ENCODE peak calls at places on chromosomes 16 and 17, in seven cellular contexts. K is upper lobe of left lung, X is GM23338, L is prostate gland, S is sigmoid colon, M is HCT116, I is endothelial cell of umbilical vein. H is an unnamed sample.

GRCh38 chr16:8567355-8568230 is 22.7 kb downstream of the TMEM114 start:
- DNase-seq in K (no peak), X (peak), L (peak), S (peak), M (peak), I (peak), H (peak)

GRCh38 chr17:50764860-50765259 is 2.5 kb downstream of the ANKRD40CL start:
- DNase-seq in K (no peak), X (no peak), L (no peak), S (no peak), M (no peak), I (no peak), H (peak)

GRCh38 chr16:22641030-22641671 is 130.5 kb downstream of the NPIPB5 start:
- DNase-seq in K (no peak), X (peak), L (no peak), S (no peak), M (peak), I (peak), H (no peak)

GRCh38 chr16:75261590-75262078 is 10.2 kb upstream of the BCAR1 start:
- DNase-seq in K (no peak), X (no peak), L (no peak), S (no peak), M (no peak), I (no peak), H (no peak)

GRCh38 chr17:40451420-40451819 is 8.2 kb downstream of the IGFBP4 start:
- DNase-seq in K (no peak), X (no peak), L (no peak), S (peak), M (no peak), I (no peak), H (no peak)

GRCh38 chr17:81097134-81097942 is 62.4 kb downstream of the BAIAP2 start:
- DNase-seq in K (peak), X (peak), L (peak), S (peak), M (peak), I (peak), H (peak)

GRCh38 chr17:13495423-13495822 is 106.3 kb downstream of the HS3ST3A1 start:
- DNase-seq in K (no peak), X (no peak), L (no peak), S (no peak), M (no peak), I (no peak), H (no peak)

GRCh38 chr17:49290690-49291326 is 60.2 kb upstream of the PHOSPHO1 start:
- DNase-seq in K (no peak), X (peak), L (no peak), S (no peak), M (peak), I (peak), H (no peak)

GRCh38 chr16:28098959-28099945 is 35.7 kb upstream of the GSG1L start:
- DNase-seq in K (peak), X (no peak), L (no peak), S (no peak), M (no peak), I (no peak), H (no peak)

GRCh38 chr16:30850246-30850645 is 43.6 kb downstream of the BCL7C start:
- DNase-seq in K (no peak), X (no peak), L (no peak), S (no peak), M (no peak), I (no peak), H (no peak)

GRCh38 chr17:77473615-77474226 is 333.0 kb downstream of the SEC14L1 start:
- DNase-seq in K (no peak), X (no peak), L (no peak), S (no peak), M (peak), I (no peak), H (no peak)

GRCh38 chr17:64779344-64780095 is 117.4 kb upstream of the SMURF2 start:
- DNase-seq in K (peak), X (peak), L (no peak), S (no peak), M (no peak), I (no peak), H (no peak)

GRCh38 chr16:76653390-76654026 is 376.3 kb downstream of the CNTNAP4 start:
- DNase-seq in K (no peak), X (peak), L (no peak), S (no peak), M (no peak), I (peak), H (no peak)

GRCh38 chr17:50181601-50182345 is 16.0 kb downstream of the SGCA start:
- DNase-seq in K (no peak), X (no peak), L (no peak), S (no peak), M (no peak), I (no peak), H (no peak)

GRCh38 chr17:32636593-32637218 is 149.9 kb downstream of the CDK5R1 start:
- DNase-seq in K (no peak), X (no peak), L (no peak), S (no peak), M (no peak), I (no peak), H (no peak)

GRCh38 chr17:81924557-81925532 is 2.7 kb downstream of the MAFG start:
- DNase-seq in K (peak), X (peak), L (no peak), S (no peak), M (no peak), I (no peak), H (no peak)

GRCh38 chr16:58027341-58028167 is 2.0 kb downstream of the MMP15 start:
- DNase-seq in K (no peak), X (peak), L (no peak), S (no peak), M (peak), I (no peak), H (no peak)

GRCh38 chr17:10197362-10197720 is 1.1 kb downstream of the GAS7 start:
- DNase-seq in K (no peak), X (no peak), L (no peak), S (peak), M (no peak), I (no peak), H (no peak)

GRCh38 chr16:68074850-68075249 is 10.3 kb upstream of the NFATC3 start:
- DNase-seq in K (no peak), X (no peak), L (no peak), S (no peak), M (no peak), I (no peak), H (peak)

GRCh38 chr17:5399767-5400166 is 19.7 kb downstream of the NUP88 start:
- DNase-seq in K (no peak), X (no peak), L (no peak), S (no peak), M (no peak), I (no peak), H (no peak)

GRCh38 chr16:14362774-14363371 is 267.2 kb downstream of the PARN start:
- DNase-seq in K (peak), X (no peak), L (no peak), S (peak), M (no peak), I (no peak), H (no peak)

GRCh38 chr16:87436225-87437172 is 44.4 kb downstream of the MAP1LC3B start:
- DNase-seq in K (peak), X (no peak), L (no peak), S (no peak), M (no peak), I (no peak), H (no peak)

GRCh38 chr17:64115043-64115698 is 14.8 kb downstream of the ERN1 start:
- DNase-seq in K (no peak), X (no peak), L (peak), S (no peak), M (no peak), I (no peak), H (no peak)

GRCh38 chr17:1959871-1960569 is 65.1 kb downstream of the RTN4RL1 start:
- DNase-seq in K (no peak), X (no peak), L (no peak), S (no peak), M (no peak), I (no peak), H (no peak)

GRCh38 chr17:67374329-67375053 is 2.6 kb upstream of the PITPNC1 start:
- DNase-seq in K (peak), X (peak), L (peak), S (peak), M (peak), I (peak), H (peak)

GRCh38 chr16:23577493-23577892 is 18.6 kb downstream of the NDUFAB1 start:
- DNase-seq in K (no peak), X (no peak), L (no peak), S (no peak), M (no peak), I (no peak), H (no peak)

GRCh38 chr16:31050280-31051030 is 17.1 kb downstream of the STX4 start:
- DNase-seq in K (no peak), X (peak), L (no peak), S (no peak), M (no peak), I (no peak), H (no peak)

GRCh38 chr17:71461504-71462197 is 659.2 kb upstream of the SOX9 start:
- DNase-seq in K (no peak), X (no peak), L (no peak), S (no peak), M (no peak), I (no peak), H (no peak)

GRCh38 chr17:37830151-37830993 is 85.5 kb upstream of the HNF1B start:
- DNase-seq in K (no peak), X (no peak), L (no peak), S (no peak), M (no peak), I (peak), H (no peak)

GRCh38 chr16:72241930-72242329 is 70.0 kb upstream of the PMFBP1 start:
- DNase-seq in K (no peak), X (peak), L (peak), S (no peak), M (peak), I (peak), H (no peak)

GRCh38 chr17:47694818-47695663 is 1.1 kb downstream of the TBKBP1 start:
- DNase-seq in K (peak), X (peak), L (peak), S (peak), M (no peak), I (peak), H (no peak)

GRCh38 chr16:57763290-57764005 is 27.9 kb downstream of the KATNB1 start:
- DNase-seq in K (peak), X (no peak), L (no peak), S (no peak), M (no peak), I (no peak), H (no peak)

GRCh38 chr17:73936908-73937627 is 266.4 kb upstream of the RPL38 start:
- DNase-seq in K (no peak), X (no peak), L (no peak), S (no peak), M (no peak), I (no peak), H (peak)
- TF ChIP-seq POLR2AphosphoS5 in K (no peak), X (no peak), L (no peak), S (no peak), M (no peak), I (no peak), H (no peak)

DNA sequence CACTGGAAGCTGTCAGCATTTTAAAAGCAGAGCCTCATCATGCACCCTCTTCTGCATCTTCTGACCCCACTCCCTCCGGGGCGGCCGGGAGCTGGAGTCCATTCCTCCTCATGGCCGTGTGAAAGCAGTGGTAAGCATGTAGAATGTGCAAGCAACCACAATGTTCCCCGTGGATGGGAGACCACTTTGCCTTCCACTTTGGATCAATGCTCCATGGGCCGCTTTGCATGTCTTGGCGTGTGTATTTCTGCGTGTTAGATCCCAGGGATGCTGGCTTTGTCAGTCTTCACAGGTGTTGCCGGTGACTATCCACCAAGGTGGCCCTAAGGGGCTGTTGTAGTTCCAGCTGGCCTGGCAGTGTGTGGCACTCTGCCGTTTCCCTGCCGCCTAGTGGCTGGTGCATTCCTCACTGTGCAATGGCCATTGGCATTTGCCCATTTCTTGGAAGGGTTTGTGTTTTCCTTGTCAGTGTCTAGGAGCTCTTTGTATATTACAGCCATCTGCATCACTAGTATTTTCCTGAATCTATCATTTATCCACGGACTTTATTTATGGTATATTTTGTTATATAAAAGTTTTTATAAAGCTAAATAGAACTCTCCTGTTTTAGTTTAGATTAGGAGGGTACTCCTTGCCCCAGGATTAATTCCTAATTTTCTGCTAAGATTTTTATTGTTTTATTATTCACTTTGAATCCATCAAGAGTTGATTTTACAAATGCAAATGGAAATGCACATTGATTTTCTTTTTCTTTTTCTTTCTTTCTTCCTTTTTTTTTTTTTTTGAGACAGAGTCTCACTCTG is 5.8 kb upstream of the ALDH3A1 start:
- DNase-seq in K (no peak), X (peak), L (peak), S (peak), M (peak), I (no peak), H (no peak)
- TF ChIP-seq POLR2AphosphoS5 in K (no peak), X (no peak), L (peak), S (no peak), M (peak), I (no peak), H (no peak)

DNA sequence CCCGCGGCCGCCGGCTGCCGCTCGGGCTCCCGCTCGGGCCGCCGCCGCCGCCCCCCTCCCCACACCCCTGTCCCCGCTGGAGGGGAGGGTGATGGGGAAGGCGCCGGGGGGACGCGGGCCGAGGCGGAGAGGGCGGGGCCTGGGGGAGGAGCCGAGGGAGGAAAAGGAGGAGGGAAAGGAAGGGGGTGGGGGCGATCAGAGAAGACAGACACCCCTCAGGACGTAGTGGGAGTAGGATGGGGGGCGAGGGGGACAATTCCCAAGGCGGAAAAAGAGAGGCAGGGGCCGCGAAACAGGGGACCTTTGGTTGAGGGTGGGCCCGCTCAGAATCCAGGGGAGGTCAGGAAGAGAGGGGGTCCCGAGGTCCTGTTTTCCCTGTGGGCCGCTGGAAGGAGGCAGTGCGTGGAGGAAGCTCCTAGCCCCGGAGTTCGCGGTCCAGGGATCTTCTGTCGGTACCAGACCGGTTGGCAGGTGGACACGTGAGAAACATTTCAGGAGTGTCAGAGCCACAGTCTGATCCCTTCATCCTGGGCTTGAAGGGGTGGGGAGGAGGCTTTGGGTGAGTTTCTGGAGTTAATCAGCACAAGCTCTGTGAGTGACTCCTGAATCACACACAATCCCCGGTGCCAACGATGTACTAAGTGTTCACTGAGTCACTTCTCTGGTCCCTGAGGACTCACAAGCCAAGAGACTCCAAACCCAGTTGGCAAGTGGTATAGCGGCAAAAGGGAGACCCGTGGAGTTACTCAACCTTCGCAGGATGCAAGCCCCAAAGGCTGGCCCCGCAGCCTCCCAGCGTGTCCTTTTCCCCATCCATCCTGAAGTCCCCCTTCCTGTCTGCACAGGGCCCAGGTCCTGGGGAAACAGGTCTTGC is at the start of gene XYLT1:
- DNase-seq in K (peak), X (peak), L (peak), S (peak), M (no peak), I (no peak), H (no peak)
- TF ChIP-seq POLR2AphosphoS5 in K (no peak), X (no peak), L (no peak), S (peak), M (no peak), I (no peak), H (peak)

GRCh38 chr16:50696575-50697420 is 3.4 kb downstream of the NOD2 start:
- DNase-seq in K (no peak), X (no peak), L (peak), S (peak), M (peak), I (no peak), H (peak)
- TF ChIP-seq POLR2AphosphoS5 in K (no peak), X (no peak), L (peak), S (no peak), M (peak), I (no peak), H (peak)

GRCh38 chr16:2511128-2511785 is 2.5 kb upstream of the ATP6V0C start:
- DNase-seq in K (peak), X (peak), L (no peak), S (peak), M (no peak), I (peak), H (no peak)
- TF ChIP-seq POLR2AphosphoS5 in K (no peak), X (no peak), L (no peak), S (peak), M (no peak), I (no peak), H (peak)

GRCh38 chr16:89092013-89092412 is 1.6 kb upstream of the ACSF3 start:
- DNase-seq in K (no peak), X (no peak), L (no peak), S (no peak), M (no peak), I (no peak), H (no peak)

GRCh38 chr16:89096042-89096717 is 2.5 kb downstream of the ACSF3 start:
- DNase-seq in K (peak), X (no peak), L (no peak), S (no peak), M (no peak), I (no peak), H (no peak)

GRCh38 chr16:89095401-89095974 is 1.8 kb downstream of the ACSF3 start:
- DNase-seq in K (peak), X (peak), L (no peak), S (no peak), M (no peak), I (no peak), H (no peak)

GRCh38 chr16:89094252-89094901 is 725 bp downstream of the ACSF3 start:
- DNase-seq in K (no peak), X (peak), L (no peak), S (no peak), M (no peak), I (peak), H (no peak)

DNA sequence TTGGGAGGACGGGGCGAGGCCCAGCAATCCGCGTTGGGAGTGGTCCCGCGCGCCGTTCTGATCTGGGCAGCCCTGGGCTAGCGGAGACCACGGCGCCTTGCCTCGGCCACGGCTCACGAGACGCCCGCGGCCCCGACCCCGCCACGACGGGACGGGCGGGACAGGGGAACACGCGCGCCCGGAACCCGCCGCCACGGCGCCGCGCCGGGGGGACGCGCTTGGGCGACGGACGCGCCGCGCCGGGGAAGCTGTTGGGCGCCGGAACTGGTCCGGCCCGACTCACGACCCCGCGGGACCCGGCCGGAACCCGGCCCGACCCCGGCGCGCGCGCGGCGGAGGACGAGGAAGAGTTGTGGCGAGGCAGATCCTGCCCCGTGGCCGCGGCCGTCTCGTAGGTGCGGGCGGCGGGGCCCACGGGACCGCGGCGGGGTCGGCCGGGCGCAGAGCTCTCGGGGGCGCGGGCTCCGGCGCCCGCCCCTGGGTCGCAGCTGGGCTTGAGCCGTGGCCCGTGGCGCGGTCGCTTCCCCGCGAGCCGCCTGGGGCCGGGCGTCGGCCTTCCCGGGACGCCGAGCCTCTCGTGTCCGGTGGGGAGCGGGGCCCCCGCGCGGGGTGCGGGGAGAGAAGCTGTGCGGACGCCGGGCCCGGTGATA is at the start of gene ACSF3:
- DNase-seq in K (peak), X (peak), L (peak), S (peak), M (no peak), I (peak), H (no peak)
- TF ChIP-seq POLR2AphosphoS5 in K (no peak), X (peak), L (no peak), S (no peak), M (peak), I (peak), H (peak)